ENCODE peak calls at places on chromosomes 7 and 10, in nine cellular contexts. X is kidney, I is astrocyte of the spinal cord, K is lung, Z is hepatocyte, Y is neural progenitor cell, E is dorsolateral prefrontal cortex, V is HCT116, U is heart left ventricle. A is an unnamed sample.

GRCh38 chr10:130493446-130494198 is 357.4 kb downstream of the GLRX3 start:
- DNase-seq in Z (no peak), E (no peak), K (no peak), V (no peak), U (no peak), Y (peak; percentile 28), I (no peak), X (no peak), A (no peak)

GRCh38 chr7:1819258-1819841 is 149.3 kb downstream of the ELFN1 start:
- DNase-seq in U (no peak), E (no peak), X (peak; percentile 46), Y (no peak), I (no peak), Z (no peak), K (no peak), V (no peak), A (no peak)

GRCh38 chr7:4886671-4887070 is 3.2 kb upstream of the RADIL start:
- DNase-seq in I (no peak), U (no peak), X (peak; percentile 2), K (no peak), V (no peak), Y (no peak), E (no peak), Z (no peak), A (no peak)

GRCh38 chr10:66819691-66820090 is 106.1 kb upstream of the LRRTM3 start:
- DNase-seq in Y (no peak), K (no peak), I (no peak), Z (no peak), E (no peak), V (no peak), X (no peak), U (no peak), A (no peak)

GRCh38 chr7:73971315-73971700 is 56.7 kb upstream of the ELN start:
- DNase-seq in V (no peak), Y (no peak), X (no peak), U (no peak), I (no peak), Z (no peak), K (no peak), E (no peak), A (no peak)

GRCh38 chr10:92241158-92241500 is 49.7 kb downstream of the CPEB3 start:
- DNase-seq in K (no peak), E (no peak), X (no peak), Z (peak; percentile 58), Y (peak; percentile 79), I (no peak), U (no peak), V (no peak), A (no peak)

GRCh38 chr7:111082351-111082750 is 8.6 kb upstream of the LRRN3 start:
- DNase-seq in E (no peak), X (no peak), I (peak; percentile 75), U (no peak), V (no peak), K (no peak), Y (peak; percentile 34), Z (no peak), A (peak; percentile 33)

GRCh38 chr7:25843467-25843866 is 308.5 kb upstream of the NFE2L3 start:
- DNase-seq in X (no peak), K (no peak), V (no peak), U (no peak), E (no peak), Z (no peak), I (no peak), Y (no peak), A (no peak)

GRCh38 chr7:23100697-23101096 is 4.9 kb upstream of the KLHL7 start:
- DNase-seq in V (no peak), U (no peak), X (no peak), K (no peak), I (no peak), Z (peak; percentile 15), Y (peak; percentile 48), E (no peak), A (no peak)

GRCh38 chr7:24981544-24981951 is 1.6 kb upstream of the OSBPL3 start:
- DNase-seq in V (no peak), X (peak; percentile 85), E (peak; percentile 60), U (peak; percentile 75), Z (peak; percentile 73), K (peak; percentile 41), I (peak; percentile 69), Y (peak; percentile 57), A (no peak)

GRCh38 chr10:31739146-31739545 is 189.5 kb downstream of the ARHGAP12 start:
- DNase-seq in I (no peak), Z (no peak), K (no peak), U (no peak), X (no peak), V (no peak), Y (no peak), E (no peak), A (no peak)

GRCh38 chr10:15452545-15452944 is 81.5 kb upstream of the FAM171A1 start:
- DNase-seq in K (no peak), U (no peak), Y (no peak), Z (no peak), X (no peak), I (no peak), E (no peak), V (no peak), A (no peak)

GRCh38 chr7:77453531-77453930 is 37.4 kb upstream of the GSAP start:
- DNase-seq in I (peak; percentile 67), E (no peak), X (no peak), K (no peak), V (no peak), Z (no peak), U (no peak), Y (no peak), A (no peak)

GRCh38 chr7:137996386-137996851 is 5.5 kb downstream of the CREB3L2 start:
- DNase-seq in I (peak; percentile 84), Z (no peak), U (peak; percentile 82), V (no peak), K (peak; percentile 39), X (peak; percentile 74), Y (no peak), E (no peak), A (no peak)

DNA sequence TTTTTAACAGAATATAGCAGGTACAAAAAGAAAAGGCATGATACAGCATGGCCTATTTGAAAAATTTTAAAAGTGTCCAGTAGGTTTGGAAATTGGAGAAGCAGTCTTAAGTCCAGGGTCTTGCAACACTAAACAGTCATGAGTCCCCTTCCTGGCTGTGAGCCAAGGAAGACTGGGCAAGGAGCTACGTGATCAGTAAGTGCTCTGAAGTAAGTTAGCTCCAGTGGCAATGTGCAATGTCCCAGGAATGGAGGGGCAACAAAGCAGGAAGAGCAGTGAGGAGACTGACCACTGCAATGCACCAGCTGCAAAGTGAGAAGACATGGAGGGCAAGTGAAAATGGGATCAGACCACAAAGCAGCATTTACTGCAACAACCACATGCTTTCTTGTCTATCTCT is 72.9 kb upstream of the GRID1 start:
- DNase-seq in U (no peak), E (no peak), Z (peak; percentile 77), K (peak; percentile 71), V (no peak), Y (no peak), I (peak; percentile 87), X (no peak), A (peak; percentile 81)
- TF ChIP-seq CTCF in U (no peak), E (no peak), Z (no peak), K (no peak), V (no peak), Y (no peak), I (no peak), X (no peak), A (no peak)

DNA sequence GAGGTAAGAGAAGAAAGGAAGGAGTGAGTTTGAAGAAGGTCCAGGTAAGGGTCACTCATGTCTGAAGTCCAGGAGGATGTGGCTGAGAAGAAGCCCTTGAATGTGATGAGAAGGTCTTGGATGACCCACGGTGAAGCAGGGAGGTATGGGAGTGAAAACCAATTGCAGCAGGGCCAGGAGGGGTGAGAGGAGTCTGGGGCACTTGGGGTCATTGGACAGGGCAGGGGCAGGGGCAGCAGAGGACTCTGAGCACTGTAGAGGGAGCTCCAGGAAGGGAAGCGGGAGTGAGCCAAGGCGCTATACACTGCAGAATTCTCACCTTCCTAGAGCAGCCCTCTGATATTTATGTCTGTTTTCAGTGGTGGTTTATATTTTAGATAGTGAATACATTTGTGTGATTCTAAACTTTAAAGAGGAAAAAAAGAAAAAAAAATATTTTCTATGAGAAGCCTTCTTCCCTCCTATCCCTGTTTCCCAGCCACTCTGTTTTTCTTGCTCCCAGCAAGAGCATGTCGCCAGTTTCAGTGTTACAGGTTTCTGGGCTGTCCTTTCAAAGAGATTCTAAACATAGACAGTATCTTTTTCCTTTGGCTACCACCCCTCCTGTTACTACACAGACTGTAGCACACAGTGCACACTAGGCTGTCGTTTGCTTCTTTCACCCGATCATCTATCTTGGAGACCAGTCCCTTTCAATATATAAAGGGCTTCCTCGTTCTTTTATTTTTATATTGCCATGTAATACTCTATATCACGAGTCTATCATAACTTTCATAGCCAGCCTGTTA is 24.5 kb downstream of the BLVRA start:
- DNase-seq in I (no peak), U (no peak), Z (no peak), X (no peak), E (no peak), Y (no peak), V (no peak), K (no peak), A (no peak)
- H3K4me3 ChIP-seq in I (no peak overlapping the region), U (no peak overlapping the region), Z (no peak overlapping the region), X (peak overlapping the region; percentile 22), E (no peak overlapping the region), Y (no peak overlapping the region), V (no peak overlapping the region), K (no peak overlapping the region), A (no peak overlapping the region)

DNA sequence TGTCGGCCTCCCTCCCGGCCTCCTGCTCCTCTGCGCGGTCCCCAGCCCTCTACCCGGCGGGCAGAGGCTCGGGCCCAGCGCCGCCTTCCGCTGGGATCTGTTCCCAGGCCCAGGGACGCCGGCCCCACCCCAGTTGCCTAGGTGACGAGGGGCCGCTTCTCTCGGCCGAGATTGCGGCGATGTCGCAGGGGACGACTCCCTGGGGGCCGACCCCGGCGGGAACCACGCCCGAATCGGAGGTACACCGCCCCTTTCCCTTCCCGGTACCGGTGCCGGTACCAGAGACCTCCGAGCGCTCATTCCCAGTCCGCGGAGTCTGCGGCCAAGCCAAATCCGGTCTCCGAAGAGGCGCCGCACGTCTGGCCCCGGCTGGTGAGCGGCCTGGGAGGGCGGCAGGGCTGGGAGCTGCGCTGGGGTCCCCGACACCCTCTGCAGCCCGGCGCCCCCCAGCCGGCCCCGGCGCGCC is at the start of gene CABCOCO1:
- DNase-seq in V (peak; percentile 47), X (peak; percentile 86), U (peak; percentile 81), E (peak; percentile 55), Z (peak; percentile 88), K (peak; percentile 65), I (peak; percentile 61), Y (peak; percentile 94), A (no peak)
- TF ChIP-seq CTCF in V (no peak), X (no peak), U (no peak), E (peak; percentile 33), Z (peak; percentile 29), K (no peak), I (peak; percentile 16), Y (peak; percentile 14), A (peak; percentile 35)

DNA sequence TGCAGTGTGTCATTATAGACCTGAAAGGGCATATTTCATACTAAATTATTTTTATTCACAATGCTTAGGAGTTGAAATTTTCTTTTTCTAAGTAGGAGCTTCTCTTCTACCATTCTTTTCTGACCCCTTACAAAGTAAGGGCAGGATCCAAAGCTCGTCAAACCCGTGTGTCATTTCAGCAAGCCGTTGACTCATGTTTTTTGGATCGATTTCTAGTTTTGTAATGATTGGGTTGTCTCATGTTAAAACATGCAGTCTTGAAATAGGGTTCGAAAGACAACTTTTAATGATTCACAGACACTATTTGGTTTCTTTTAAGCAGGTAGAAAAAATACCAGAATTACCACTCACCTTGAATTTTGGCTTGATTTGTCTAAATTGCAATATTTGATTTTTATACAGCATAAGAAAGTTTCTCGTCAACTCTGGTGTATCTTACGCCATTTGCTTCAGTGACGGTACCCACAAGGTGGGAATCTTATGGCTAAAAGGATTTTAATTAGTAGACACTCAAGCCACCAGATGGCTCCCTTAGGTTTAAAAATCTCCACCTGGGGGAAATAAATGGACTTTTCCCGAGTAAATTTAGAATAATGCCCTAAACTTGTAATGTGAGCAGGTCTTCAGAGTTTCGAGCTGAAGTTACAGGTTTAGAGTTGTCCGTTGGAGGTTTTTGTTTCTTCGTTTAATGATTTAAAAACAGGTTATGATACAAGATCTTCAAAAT is 283.4 kb downstream of the CCDC3 start:
- DNase-seq in K (no peak), I (peak; percentile 34), E (no peak), Z (no peak), U (no peak), X (no peak), V (no peak), Y (peak; percentile 23), A (no peak)
- H3K4me3 ChIP-seq in K (no peak overlapping the region), I (no peak overlapping the region), E (no peak overlapping the region), Z (no peak overlapping the region), U (no peak overlapping the region), X (no peak overlapping the region), V (no peak overlapping the region), Y (no peak overlapping the region), A (no peak overlapping the region)